ENCODE peak calls at places on chromosome 10, in five cellular contexts. Q is IMR-90, C is H1, Z is neuronal stem cell, B is trophoblast cell. I is an unnamed sample.

GRCh38 chr10:75404023-75404334 is 2.4 kb upstream of the ZNF503 start:
- DNase-seq in Q (no peak), C (no peak), B (no peak), Z (peak; percentile 39), I (no peak)

GRCh38 chr10:112823007-112823406 is 127.0 kb upstream of the TCF7L2 start:
- DNase-seq in Z (no peak), Q (no peak), C (no peak), B (no peak), I (no peak)

GRCh38 chr10:69901623-69902505 is 100.2 kb downstream of the COL13A1 start:
- DNase-seq in Q (peak; percentile 60), C (peak; percentile 71), B (no peak), Z (peak; percentile 56), I (peak; percentile 62)

GRCh38 chr10:69486922-69487730 is 35.9 kb downstream of the TSPAN15 start:
- DNase-seq in Z (no peak), B (no peak), C (no peak), Q (no peak), I (peak; percentile 70)

GRCh38 chr10:118041316-118041715 is 5.4 kb downstream of the RAB11FIP2 start:
- DNase-seq in B (no peak), C (no peak), Q (peak; percentile 76), Z (no peak), I (no peak)

GRCh38 chr10:132169766-132170560 is 16.8 kb upstream of the DPYSL4 start:
- DNase-seq in Q (no peak), B (no peak), C (no peak), Z (no peak), I (no peak)

GRCh38 chr10:14601872-14602725 is 172.6 kb downstream of the FAM107B start:
- DNase-seq in Q (peak; percentile 84), Z (no peak), C (no peak), B (peak; percentile 87), I (peak; percentile 94)

GRCh38 chr10:50855015-50855414 is 30.4 kb downstream of the A1CF start:
- DNase-seq in Q (no peak), Z (no peak), B (no peak), C (no peak), I (no peak)

GRCh38 chr10:98266647-98267046 is 1.3 kb downstream of the LOXL4 start:
- DNase-seq in C (no peak), Z (no peak), Q (no peak), B (no peak), I (no peak)

GRCh38 chr10:34666008-34666700 is 148.9 kb downstream of the PARD3 start:
- DNase-seq in C (no peak), Q (peak; percentile 94), Z (peak; percentile 30), B (peak; percentile 83), I (peak; percentile 92)

GRCh38 chr10:117132751-117133231 is 5.3 kb downstream of the VAX1 start:
- DNase-seq in B (no peak), C (peak; percentile 67), Z (peak; percentile 58), Q (no peak), I (no peak)

GRCh38 chr10:18659784-18660561 is 742 bp downstream of the ARL5B start:
- DNase-seq in C (no peak), Q (peak; percentile 31), Z (no peak), B (peak; percentile 63), I (peak; percentile 57)
- H3K4ac ChIP-seq in C (peak overlapping the region; percentile 44), Q (peak overlapping the region; percentile 53), Z (peak overlapping the region; percentile 8), B (peak overlapping the region; percentile 97), I (peak overlapping the region; percentile 77)

GRCh38 chr10:24722676-24723385 is 856 bp downstream of the ARHGAP21 start:
- DNase-seq in Z (peak; percentile 60), C (peak; percentile 72), Q (peak; percentile 40), B (peak; percentile 32), I (peak; percentile 71)

GRCh38 chr10:24723386-24723787 is 300 bp downstream of the ARHGAP21 start:
- DNase-seq in Z (peak; percentile 64), Q (peak; percentile 36), C (no peak), B (no peak), I (peak; percentile 63)

GRCh38 chr10:24724381-24725228 is 918 bp upstream of the ARHGAP21 start:
- DNase-seq in Q (peak; percentile 96), C (peak; percentile 97), B (peak; percentile 96), Z (peak; percentile 96), I (peak; percentile 98)

GRCh38 chr10:24722131-24722675 is 1.5 kb downstream of the ARHGAP21 start:
- DNase-seq in C (no peak), Z (no peak), B (no peak), Q (peak; percentile 18), I (no peak)

GRCh38 chr10:24723788-24724380 is at the start of gene ARHGAP21:
- DNase-seq in Q (peak; percentile 68), B (peak; percentile 61), Z (peak; percentile 55), C (peak; percentile 78), I (peak; percentile 84)
- H3K4ac ChIP-seq in Q (peak within 1 kb of the TSS; percentile 88), B (peak within 1 kb of the TSS; percentile 96), Z (peak within 1 kb of the TSS; percentile 66), C (peak within 1 kb of the TSS; percentile 38), I (peak within 1 kb of the TSS; percentile 90)

DNA sequence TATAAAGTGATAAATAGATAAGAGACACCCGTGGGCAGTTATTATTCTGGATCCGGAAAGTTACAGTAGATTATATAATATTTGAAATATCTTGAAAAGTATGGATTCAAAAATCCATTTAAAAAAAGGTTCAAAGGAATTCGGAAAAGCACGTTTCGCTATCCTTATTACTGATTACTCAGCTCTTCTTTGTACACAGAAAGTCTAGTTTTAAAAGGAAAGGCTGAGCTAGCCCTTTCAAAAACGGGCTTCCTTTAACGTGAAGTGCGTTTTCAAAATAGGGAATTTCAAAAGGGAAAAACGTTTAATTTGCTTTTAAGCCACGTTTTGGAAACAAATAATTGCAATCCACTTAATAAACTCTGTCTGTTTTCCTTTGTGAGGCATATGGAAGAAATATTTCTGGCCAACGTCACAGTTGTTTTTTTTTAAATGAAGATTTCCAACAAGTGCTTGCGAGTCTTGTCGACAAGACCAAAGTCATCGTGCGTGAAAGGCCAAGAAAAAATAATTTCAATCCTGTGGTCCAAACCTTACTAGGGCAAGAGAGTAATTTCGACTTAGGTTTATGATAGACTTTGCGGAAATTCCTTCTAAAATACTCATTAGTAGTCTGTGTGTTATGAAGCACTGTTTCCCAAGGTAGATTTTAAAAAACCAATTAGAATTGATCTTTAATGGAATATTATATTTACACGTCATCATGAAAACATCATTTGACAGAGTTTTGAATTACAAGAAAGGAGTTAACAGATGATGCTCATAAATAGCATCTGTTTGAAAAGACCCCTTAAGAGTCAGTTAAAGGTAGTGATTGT is 2.4 kb upstream of the SKIDA1 start:
- DNase-seq in C (no peak), B (no peak), Q (peak; percentile 57), Z (no peak), I (peak; percentile 77)
- H3K4ac ChIP-seq in C (no peak overlapping the region), B (peak overlapping the region; percentile 99), Q (peak overlapping the region; percentile 88), Z (no peak overlapping the region), I (no peak overlapping the region)

GRCh38 chr10:1048732-1049424 is at the start of gene IDI1:
- DNase-seq in Z (peak; percentile 97), C (peak; percentile 94), B (peak; percentile 98), Q (peak; percentile 98), I (peak; percentile 100)
- H3K4ac ChIP-seq in Z (no peak within 1 kb of the TSS), C (peak within 1 kb of the TSS; percentile 86), B (peak within 1 kb of the TSS; percentile 39), Q (peak within 1 kb of the TSS; percentile 93), I (peak within 1 kb of the TSS; percentile 97)

DNA sequence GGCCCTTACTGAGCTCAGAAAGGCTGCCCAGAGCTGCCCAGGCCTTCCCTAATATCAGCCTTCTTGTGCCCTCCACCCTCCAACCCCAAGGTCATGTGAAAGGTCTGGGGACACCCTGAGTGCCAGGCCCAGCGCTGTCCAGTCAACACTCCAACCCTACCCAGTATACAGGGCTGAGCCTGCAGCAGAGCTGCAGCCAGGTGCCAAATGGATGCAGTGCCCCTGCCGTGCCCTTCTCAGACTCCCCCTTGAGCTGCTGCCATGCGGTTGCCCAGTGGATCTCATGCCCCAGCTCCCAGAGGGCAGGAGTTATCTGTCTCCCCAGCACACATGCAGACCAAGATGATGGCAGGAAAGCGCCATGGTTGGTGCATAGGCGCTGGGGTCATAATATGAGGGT is 61.5 kb downstream of the ZMIZ1 start:
- DNase-seq in B (no peak), Z (no peak), Q (no peak), C (no peak), I (no peak)
- H3K4ac ChIP-seq in B (no peak overlapping the region), Z (peak overlapping the region; percentile 42), Q (peak overlapping the region; percentile 80), C (peak overlapping the region; percentile 30), I (peak overlapping the region; percentile 39)

GRCh38 chr10:63267414-63268138 is 134.4 kb downstream of the NRBF2 start:
- DNase-seq in Z (no peak), B (peak; percentile 5), C (no peak), Q (peak; percentile 94), I (peak; percentile 85)

GRCh38 chr10:63266337-63267327 is 133.5 kb downstream of the NRBF2 start:
- DNase-seq in B (no peak), Q (no peak), C (no peak), Z (no peak), I (no peak)

GRCh38 chr10:63268139-63268797 is 135.1 kb downstream of the NRBF2 start:
- DNase-seq in Q (peak; percentile 26), B (no peak), Z (no peak), C (no peak), I (peak; percentile 66)

GRCh38 chr10:63265646-63266207 is 132.6 kb downstream of the NRBF2 start:
- DNase-seq in Z (no peak), C (no peak), Q (no peak), B (no peak), I (no peak)

GRCh38 chr10:63268798-63269503 is 135.8 kb downstream of the NRBF2 start:
- DNase-seq in C (peak; percentile 68), Q (peak; percentile 97), B (peak; percentile 88), Z (peak; percentile 67), I (peak; percentile 99)
- H3K4ac ChIP-seq in C (no peak overlapping the region), Q (peak overlapping the region; percentile 82), B (no peak overlapping the region), Z (no peak overlapping the region), I (no peak overlapping the region)

I was measured in mesenchymal stem cell.